ENCODE peak calls at places on chromosomes 3 and 15, in six cellular contexts. One of them, this sample, is unnamed.
A peak's percentile ranks its signal among the peaks of the same experiment; 100 is the strongest.

GRCh38 chr15:81111510-81112375 is 22.3 kb upstream of the CFAP161 start:
- DNase-seq in hepatocyte: no peak
- DNase-seq in H1: no peak
- DNase-seq in GM23338: no peak
- DNase-seq in fibroblast of lung: no peak
- DNase-seq in neural progenitor cell: no peak
- DNase-seq in this sample: no peak

GRCh38 chr3:29324180-29324651 is 43.3 kb downstream of the RBMS3 start:
- DNase-seq in GM23338: no peak
- DNase-seq in hepatocyte: peak; percentile 9
- DNase-seq in fibroblast of lung: peak; percentile 80
- DNase-seq in neural progenitor cell: no peak
- DNase-seq in H1: no peak
- DNase-seq in this sample: peak; percentile 43

GRCh38 chr3:194766845-194767244 is 81.2 kb downstream of the FAM43A start:
- DNase-seq in H1: no peak
- DNase-seq in GM23338: no peak
- DNase-seq in hepatocyte: no peak
- DNase-seq in neural progenitor cell: no peak
- DNase-seq in fibroblast of lung: no peak
- DNase-seq in this sample: no peak

GRCh38 chr3:67704322-67704721 is 49.9 kb upstream of the SUCLG2 start:
- DNase-seq in neural progenitor cell: no peak
- DNase-seq in GM23338: peak; percentile 16
- DNase-seq in H1: no peak
- DNase-seq in fibroblast of lung: no peak
- DNase-seq in hepatocyte: no peak
- DNase-seq in this sample: no peak

GRCh38 chr15:88907111-88907510 is 6.1 kb downstream of the MFGE8 start:
- DNase-seq in hepatocyte: no peak
- DNase-seq in GM23338: no peak
- DNase-seq in neural progenitor cell: no peak
- DNase-seq in H1: no peak
- DNase-seq in fibroblast of lung: no peak
- DNase-seq in this sample: no peak

GRCh38 chr3:155449613-155450267 is 156.3 kb upstream of the STRIT1 start:
- DNase-seq in hepatocyte: no peak
- DNase-seq in H1: no peak
- DNase-seq in neural progenitor cell: no peak
- DNase-seq in fibroblast of lung: peak; percentile 48
- DNase-seq in GM23338: no peak
- DNase-seq in this sample: peak; percentile 21

GRCh38 chr3:189355481-189356201 is 183.9 kb downstream of the TPRG1 start:
- DNase-seq in hepatocyte: peak; percentile 28
- DNase-seq in H1: no peak
- DNase-seq in fibroblast of lung: peak; percentile 84
- DNase-seq in GM23338: peak; percentile 44
- DNase-seq in neural progenitor cell: peak; percentile 28
- DNase-seq in this sample: peak; percentile 73

GRCh38 chr15:68821898-68822380 is 1.2 kb upstream of the ANP32A start:
- DNase-seq in GM23338: peak; percentile 48
- DNase-seq in hepatocyte: no peak
- DNase-seq in fibroblast of lung: no peak
- DNase-seq in H1: no peak
- DNase-seq in neural progenitor cell: peak; percentile 45
- DNase-seq in this sample: peak; percentile 73

GRCh38 chr3:8775602-8776001 is 6.2 kb upstream of the OXTR start:
- DNase-seq in hepatocyte: no peak
- DNase-seq in H1: peak; percentile 28
- DNase-seq in fibroblast of lung: no peak
- DNase-seq in GM23338: no peak
- DNase-seq in neural progenitor cell: no peak
- DNase-seq in this sample: no peak

GRCh38 chr3:156218353-156218744 is 98.0 kb downstream of the KCNAB1 start:
- DNase-seq in fibroblast of lung: peak; percentile 52
- DNase-seq in hepatocyte: no peak
- DNase-seq in neural progenitor cell: no peak
- DNase-seq in GM23338: no peak
- DNase-seq in H1: no peak
- DNase-seq in this sample: peak; percentile 36

GRCh38 chr15:47355759-47356158 is 361.5 kb upstream of the SEMA6D start:
- DNase-seq in hepatocyte: no peak
- DNase-seq in GM23338: no peak
- DNase-seq in H1: no peak
- DNase-seq in fibroblast of lung: no peak
- DNase-seq in neural progenitor cell: no peak
- DNase-seq in this sample: no peak

GRCh38 chr15:52303093-52303772 is 7.6 kb upstream of the MYO5C start:
- DNase-seq in neural progenitor cell: no peak
- DNase-seq in fibroblast of lung: no peak
- DNase-seq in GM23338: no peak
- DNase-seq in H1: no peak
- DNase-seq in hepatocyte: no peak
- DNase-seq in this sample: no peak

GRCh38 chr3:48018841-48019240 is 2.6 kb upstream of the MAP4 start:
- DNase-seq in hepatocyte: peak; percentile 47
- DNase-seq in neural progenitor cell: no peak
- DNase-seq in fibroblast of lung: peak; percentile 74
- DNase-seq in H1: no peak
- DNase-seq in GM23338: no peak
- DNase-seq in this sample: no peak

GRCh38 chr3:98906230-98906629 is 4.7 kb upstream of the DCBLD2 start:
- DNase-seq in fibroblast of lung: peak; percentile 96
- DNase-seq in H1: no peak
- DNase-seq in hepatocyte: no peak
- DNase-seq in GM23338: no peak
- DNase-seq in neural progenitor cell: no peak
- DNase-seq in this sample: peak; percentile 87

GRCh38 chr3:148682997-148683396 is 14.7 kb upstream of the AGTR1 start:
- DNase-seq in hepatocyte: no peak
- DNase-seq in fibroblast of lung: no peak
- DNase-seq in neural progenitor cell: no peak
- DNase-seq in H1: no peak
- DNase-seq in GM23338: no peak
- DNase-seq in this sample: no peak

GRCh38 chr15:62866366-62866765 is 176.2 kb upstream of the TPM1 start:
- DNase-seq in neural progenitor cell: no peak
- DNase-seq in H1: peak; percentile 33
- DNase-seq in hepatocyte: no peak
- DNase-seq in GM23338: no peak
- DNase-seq in fibroblast of lung: no peak
- DNase-seq in this sample: no peak

GRCh38 chr3:43364926-43365325 is 78.6 kb downstream of the SNRK start:
- DNase-seq in GM23338: no peak
- DNase-seq in fibroblast of lung: no peak
- DNase-seq in neural progenitor cell: no peak
- DNase-seq in H1: no peak
- DNase-seq in hepatocyte: no peak
- DNase-seq in this sample: peak; percentile 50

GRCh38 chr3:143644370-143645089 is 203.7 kb downstream of the SLC9A9 start:
- DNase-seq in fibroblast of lung: peak; percentile 73
- DNase-seq in GM23338: peak; percentile 85
- DNase-seq in neural progenitor cell: peak; percentile 76
- DNase-seq in H1: peak; percentile 48
- DNase-seq in hepatocyte: peak; percentile 84
- DNase-seq in this sample: peak; percentile 67

GRCh38 chr3:136943396-136943795 is 14.4 kb upstream of the IL20RB start:
- DNase-seq in fibroblast of lung: no peak
- DNase-seq in GM23338: no peak
- DNase-seq in H1: no peak
- DNase-seq in neural progenitor cell: no peak
- DNase-seq in hepatocyte: no peak
- DNase-seq in this sample: no peak

GRCh38 chr3:136949708-136950107 is 8.1 kb upstream of the IL20RB start:
- DNase-seq in neural progenitor cell: no peak
- DNase-seq in GM23338: no peak
- DNase-seq in fibroblast of lung: no peak
- DNase-seq in hepatocyte: no peak
- DNase-seq in H1: no peak
- DNase-seq in this sample: no peak

GRCh38 chr3:136949146-136949545 is 8.6 kb upstream of the IL20RB start:
- DNase-seq in hepatocyte: no peak
- DNase-seq in GM23338: no peak
- DNase-seq in fibroblast of lung: no peak
- DNase-seq in H1: no peak
- DNase-seq in neural progenitor cell: no peak
- DNase-seq in this sample: no peak

GRCh38 chr3:136947477-136947876 is 10.3 kb upstream of the IL20RB start:
- DNase-seq in neural progenitor cell: no peak
- DNase-seq in fibroblast of lung: no peak
- DNase-seq in H1: no peak
- DNase-seq in hepatocyte: no peak
- DNase-seq in GM23338: no peak
- DNase-seq in this sample: no peak

DNA sequence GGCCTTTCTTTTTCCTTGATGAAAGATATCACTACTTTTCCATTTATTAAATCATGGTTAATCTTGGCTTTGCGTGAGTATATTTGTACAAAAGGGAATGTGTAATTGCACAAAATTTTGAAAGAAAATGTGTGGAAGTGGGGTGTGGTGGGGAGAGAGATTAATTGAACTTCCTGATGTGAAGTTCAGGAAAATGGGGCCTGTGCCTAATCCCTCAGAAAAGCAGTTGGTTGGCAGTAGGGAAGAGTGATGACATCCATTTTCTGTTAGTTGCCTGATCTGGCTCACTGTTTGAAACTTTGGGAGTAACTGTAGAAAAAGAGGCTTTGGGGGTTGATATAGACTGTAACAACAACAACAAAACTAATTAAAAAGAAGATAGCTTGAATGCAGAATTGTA is 10.8 kb upstream of the IL20RB start:
- DNase-seq in fibroblast of lung: no peak
- DNase-seq in neural progenitor cell: no peak
- DNase-seq in H1: no peak
- DNase-seq in hepatocyte: no peak
- DNase-seq in GM23338: no peak
- DNase-seq in this sample: no peak
- H3K79me2 ChIP-seq in fibroblast of lung: no peaks in the 10 kb centered on the region
- H3K79me2 ChIP-seq in neural progenitor cell: peaks cover 12% of the 10 kb centered on the region
- H3K79me2 ChIP-seq in H1: no peaks in the 10 kb centered on the region
- H3K79me2 ChIP-seq in hepatocyte: peaks cover 11% of the 10 kb centered on the region
- H3K79me2 ChIP-seq in GM23338: peaks cover 22% of the 10 kb centered on the region
- H3K79me2 ChIP-seq in this sample: peaks cover 33% of the 10 kb centered on the region

DNA sequence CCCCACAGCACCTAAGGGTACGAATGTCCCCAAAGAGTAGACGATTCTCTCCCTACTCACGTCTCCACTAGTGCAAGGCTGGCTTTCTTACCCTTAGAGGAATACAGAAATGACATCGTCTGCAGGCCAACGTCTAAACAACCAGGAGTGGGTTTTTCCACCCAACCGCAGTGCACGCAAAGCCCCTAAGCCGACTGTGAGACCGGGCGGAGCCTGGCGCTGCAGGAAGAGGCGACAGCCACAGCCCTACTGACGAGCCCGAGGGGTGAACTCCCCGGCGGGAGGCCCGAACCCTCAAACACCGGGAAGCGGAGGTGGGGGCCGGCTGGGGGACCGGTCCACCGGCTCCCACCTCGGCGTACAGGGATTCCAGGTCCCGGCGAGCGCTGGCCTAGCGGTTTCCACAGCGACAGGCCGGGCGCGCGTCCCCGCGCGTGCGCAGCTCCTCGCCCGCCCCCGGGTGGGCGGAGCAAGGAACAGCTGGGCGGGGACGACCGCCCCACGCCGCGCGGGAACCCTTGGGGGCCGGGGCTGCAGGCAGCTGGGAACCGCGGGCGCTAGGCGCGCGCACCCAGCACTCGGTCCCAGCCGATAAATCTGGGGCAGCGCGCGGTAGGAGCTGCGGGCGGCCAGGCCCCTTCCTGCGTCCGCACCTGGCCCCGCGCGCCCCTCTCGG is at the start of the genes CEP19 and PIGX:
- DNase-seq in GM23338: peak; percentile 68
- DNase-seq in H1: peak; percentile 81
- DNase-seq in hepatocyte: peak; percentile 93
- DNase-seq in fibroblast of lung: peak; percentile 80
- DNase-seq in neural progenitor cell: peak; percentile 89
- DNase-seq in this sample: peak; percentile 99
- TF ChIP-seq CTCF in GM23338: no peak
- TF ChIP-seq CTCF in H1: no peak
- TF ChIP-seq CTCF in hepatocyte: no peak
- TF ChIP-seq CTCF in fibroblast of lung: no peak
- TF ChIP-seq CTCF in neural progenitor cell: no peak
- TF ChIP-seq CTCF in this sample: no peak

GRCh38 chr3:46947981-46948791 is 28.4 kb downstream of the CCDC12 start:
- DNase-seq in GM23338: no peak
- DNase-seq in hepatocyte: peak; percentile 91
- DNase-seq in H1: no peak
- DNase-seq in fibroblast of lung: peak; percentile 61
- DNase-seq in neural progenitor cell: no peak
- DNase-seq in this sample: no peak

GRCh38 chr3:46946856-46947544 is 29.5 kb downstream of the CCDC12 start:
- DNase-seq in H1: no peak
- DNase-seq in neural progenitor cell: no peak
- DNase-seq in GM23338: no peak
- DNase-seq in fibroblast of lung: peak; percentile 67
- DNase-seq in hepatocyte: peak; percentile 71
- DNase-seq in this sample: peak; percentile 91

GRCh38 chr3:46948830-46949671 is 27.5 kb downstream of the CCDC12 start:
- DNase-seq in H1: no peak
- DNase-seq in fibroblast of lung: no peak
- DNase-seq in neural progenitor cell: no peak
- DNase-seq in hepatocyte: peak; percentile 63
- DNase-seq in GM23338: peak; percentile 41
- DNase-seq in this sample: no peak

GRCh38 chr3:46946416-46946815 is 30.1 kb downstream of the CCDC12 start:
- DNase-seq in GM23338: no peak
- DNase-seq in hepatocyte: peak; percentile 57
- DNase-seq in neural progenitor cell: no peak
- DNase-seq in H1: no peak
- DNase-seq in fibroblast of lung: no peak
- DNase-seq in this sample: no peak

GRCh38 chr3:46947545-46947899 is 29.0 kb downstream of the CCDC12 start:
- DNase-seq in GM23338: no peak
- DNase-seq in hepatocyte: no peak
- DNase-seq in neural progenitor cell: no peak
- DNase-seq in fibroblast of lung: no peak
- DNase-seq in H1: no peak
- DNase-seq in this sample: no peak
- H3K79me2 ChIP-seq in GM23338: peaks cover 98% of the 10 kb centered on the region
- H3K79me2 ChIP-seq in hepatocyte: peaks cover 76% of the 10 kb centered on the region
- H3K79me2 ChIP-seq in neural progenitor cell: peaks cover 98% of the 10 kb centered on the region
- H3K79me2 ChIP-seq in fibroblast of lung: peaks cover 85% of the 10 kb centered on the region
- H3K79me2 ChIP-seq in H1: peaks cover 18% of the 10 kb centered on the region
- H3K79me2 ChIP-seq in this sample: peaks cover 96% of the 10 kb centered on the region

DNA sequence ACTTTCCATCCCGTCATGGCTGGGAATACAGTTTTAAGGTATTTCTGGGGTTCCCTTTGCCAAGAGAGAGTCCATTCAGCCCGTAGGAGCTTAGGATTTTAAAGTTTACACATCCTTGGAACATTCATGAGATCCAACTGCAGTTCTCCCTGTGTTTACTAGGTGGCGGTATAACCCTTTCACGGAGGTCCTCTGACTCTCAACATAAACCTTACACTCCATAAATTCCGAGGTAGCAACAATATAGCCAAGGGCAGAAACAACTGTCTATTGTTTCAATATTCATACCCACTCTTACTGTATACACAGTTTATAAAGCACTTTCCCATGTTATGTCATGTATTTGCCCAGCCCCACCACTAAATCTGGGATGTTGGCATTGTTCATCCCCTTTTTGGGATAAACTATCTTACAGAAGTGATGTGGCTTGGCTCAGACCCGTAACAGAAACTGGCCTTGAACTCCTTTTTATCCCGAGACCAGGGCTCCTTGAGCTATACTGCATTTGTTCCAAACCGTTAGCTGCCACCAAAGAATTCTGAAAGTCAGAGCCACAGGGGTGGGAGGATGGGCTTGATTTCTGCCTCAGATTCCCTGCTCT is 69.2 kb upstream of the COL6A5 start:
- DNase-seq in GM23338: peak; percentile 82
- DNase-seq in hepatocyte: peak; percentile 84
- DNase-seq in neural progenitor cell: peak; percentile 65
- DNase-seq in H1: no peak
- DNase-seq in fibroblast of lung: peak; percentile 43
- DNase-seq in this sample: peak; percentile 73
- TF ChIP-seq CTCF in GM23338: peak; percentile 89
- TF ChIP-seq CTCF in hepatocyte: peak; percentile 92
- TF ChIP-seq CTCF in neural progenitor cell: peak; percentile 87
- TF ChIP-seq CTCF in H1: no peak
- TF ChIP-seq CTCF in fibroblast of lung: peak; percentile 98
- TF ChIP-seq CTCF in this sample: peak; percentile 94